ENCODE peak calls at places on chromosomes 11 and 22, in ten cellular contexts. One of them, this sample, is unnamed.

GRCh38 chr11:64744544-64745218 is 739 bp upstream of the RASGRP2 start:
- DNase-seq in caudate nucleus: no peak
- DNase-seq in activated T-cell treated with anti-CD3 and anti-CD28 coated beads for 1 hour: no peak
- DNase-seq in NCI-H146: no peak
- DNase-seq in WTC11: no peak
- DNase-seq in mesothelial cell of epicardium: no peak
- DNase-seq in activated CD4-positive, alpha-beta T cell treated with anti-CD3 and anti-CD28 coated beads for 48 hours: no peak
- DNase-seq in AG20443: no peak
- DNase-seq in heart left ventricle: peak
- DNase-seq in natural killer cell treated with Interleukin-12 subunit alpha and Interleukin-12 subunit beta and Interleukin-15 and Interleukin-18, amount 100 ng/mL, for 72 hours: no peak
- DNase-seq in this sample: no peak

GRCh38 chr11:1891831-1892115 is at the start of gene PRR33:
- DNase-seq in activated CD4-positive, alpha-beta T cell treated with anti-CD3 and anti-CD28 coated beads for 48 hours: no peak
- DNase-seq in mesothelial cell of epicardium: no peak
- DNase-seq in AG20443: no peak
- DNase-seq in WTC11: no peak
- DNase-seq in caudate nucleus: no peak
- DNase-seq in NCI-H146: no peak
- DNase-seq in heart left ventricle: no peak
- DNase-seq in activated T-cell treated with anti-CD3 and anti-CD28 coated beads for 1 hour: no peak
- DNase-seq in natural killer cell treated with Interleukin-12 subunit alpha and Interleukin-12 subunit beta and Interleukin-15 and Interleukin-18, amount 100 ng/mL, for 72 hours: no peak
- DNase-seq in this sample: no peak

GRCh38 chr11:38005597-38005996 is 1407.6 kb upstream of the RAG2 start:
- DNase-seq in AG20443: no peak
- DNase-seq in mesothelial cell of epicardium: no peak
- DNase-seq in activated CD4-positive, alpha-beta T cell treated with anti-CD3 and anti-CD28 coated beads for 48 hours: no peak
- DNase-seq in NCI-H146: no peak
- DNase-seq in caudate nucleus: no peak
- DNase-seq in heart left ventricle: no peak
- DNase-seq in WTC11: no peak
- DNase-seq in natural killer cell treated with Interleukin-12 subunit alpha and Interleukin-12 subunit beta and Interleukin-15 and Interleukin-18, amount 100 ng/mL, for 72 hours: no peak
- DNase-seq in activated T-cell treated with anti-CD3 and anti-CD28 coated beads for 1 hour: no peak
- DNase-seq in this sample: no peak

GRCh38 chr11:18802381-18803257 is 11.0 kb upstream of the PTPN5 start:
- DNase-seq in activated CD4-positive, alpha-beta T cell treated with anti-CD3 and anti-CD28 coated beads for 48 hours: peak
- DNase-seq in activated T-cell treated with anti-CD3 and anti-CD28 coated beads for 1 hour: peak
- DNase-seq in natural killer cell treated with Interleukin-12 subunit alpha and Interleukin-12 subunit beta and Interleukin-15 and Interleukin-18, amount 100 ng/mL, for 72 hours: no peak
- DNase-seq in mesothelial cell of epicardium: peak
- DNase-seq in caudate nucleus: peak
- DNase-seq in heart left ventricle: peak
- DNase-seq in WTC11: peak
- DNase-seq in AG20443: peak
- DNase-seq in NCI-H146: peak
- DNase-seq in this sample: peak

GRCh38 chr11:68890490-68891231 is 13.0 kb downstream of the MRPL21 start:
- DNase-seq in natural killer cell treated with Interleukin-12 subunit alpha and Interleukin-12 subunit beta and Interleukin-15 and Interleukin-18, amount 100 ng/mL, for 72 hours: no peak
- DNase-seq in heart left ventricle: peak
- DNase-seq in mesothelial cell of epicardium: no peak
- DNase-seq in activated T-cell treated with anti-CD3 and anti-CD28 coated beads for 1 hour: no peak
- DNase-seq in caudate nucleus: no peak
- DNase-seq in AG20443: peak
- DNase-seq in activated CD4-positive, alpha-beta T cell treated with anti-CD3 and anti-CD28 coated beads for 48 hours: no peak
- DNase-seq in WTC11: no peak
- DNase-seq in NCI-H146: no peak
- DNase-seq in this sample: no peak

GRCh38 chr22:19645905-19646304 is 68.4 kb upstream of the SEPTIN5 start:
- DNase-seq in AG20443: no peak
- DNase-seq in WTC11: no peak
- DNase-seq in mesothelial cell of epicardium: no peak
- DNase-seq in NCI-H146: no peak
- DNase-seq in caudate nucleus: no peak
- DNase-seq in heart left ventricle: no peak
- DNase-seq in activated T-cell treated with anti-CD3 and anti-CD28 coated beads for 1 hour: no peak
- DNase-seq in natural killer cell treated with Interleukin-12 subunit alpha and Interleukin-12 subunit beta and Interleukin-15 and Interleukin-18, amount 100 ng/mL, for 72 hours: no peak
- DNase-seq in activated CD4-positive, alpha-beta T cell treated with anti-CD3 and anti-CD28 coated beads for 48 hours: no peak
- DNase-seq in this sample: no peak

GRCh38 chr11:107916671-107917241 is 11.5 kb upstream of the RAB39A start:
- DNase-seq in AG20443: peak
- DNase-seq in natural killer cell treated with Interleukin-12 subunit alpha and Interleukin-12 subunit beta and Interleukin-15 and Interleukin-18, amount 100 ng/mL, for 72 hours: peak
- DNase-seq in activated T-cell treated with anti-CD3 and anti-CD28 coated beads for 1 hour: peak
- DNase-seq in NCI-H146: peak
- DNase-seq in mesothelial cell of epicardium: no peak
- DNase-seq in activated CD4-positive, alpha-beta T cell treated with anti-CD3 and anti-CD28 coated beads for 48 hours: peak
- DNase-seq in heart left ventricle: no peak
- DNase-seq in caudate nucleus: no peak
- DNase-seq in WTC11: peak
- DNase-seq in this sample: peak

GRCh38 chr11:35549787-35550186 is 24.4 kb upstream of the PAMR1 start:
- DNase-seq in mesothelial cell of epicardium: no peak
- DNase-seq in heart left ventricle: no peak
- DNase-seq in activated T-cell treated with anti-CD3 and anti-CD28 coated beads for 1 hour: no peak
- DNase-seq in WTC11: no peak
- DNase-seq in NCI-H146: no peak
- DNase-seq in caudate nucleus: no peak
- DNase-seq in AG20443: peak
- DNase-seq in natural killer cell treated with Interleukin-12 subunit alpha and Interleukin-12 subunit beta and Interleukin-15 and Interleukin-18, amount 100 ng/mL, for 72 hours: no peak
- DNase-seq in activated CD4-positive, alpha-beta T cell treated with anti-CD3 and anti-CD28 coated beads for 48 hours: no peak
- DNase-seq in this sample: no peak

GRCh38 chr22:24188705-24189248 is 7.5 kb downstream of the SUSD2 start:
- DNase-seq in activated CD4-positive, alpha-beta T cell treated with anti-CD3 and anti-CD28 coated beads for 48 hours: no peak
- DNase-seq in NCI-H146: no peak
- DNase-seq in heart left ventricle: no peak
- DNase-seq in natural killer cell treated with Interleukin-12 subunit alpha and Interleukin-12 subunit beta and Interleukin-15 and Interleukin-18, amount 100 ng/mL, for 72 hours: no peak
- DNase-seq in WTC11: no peak
- DNase-seq in mesothelial cell of epicardium: no peak
- DNase-seq in activated T-cell treated with anti-CD3 and anti-CD28 coated beads for 1 hour: no peak
- DNase-seq in caudate nucleus: no peak
- DNase-seq in AG20443: no peak
- DNase-seq in this sample: no peak

GRCh38 chr22:27879923-27880322 is 39.1 kb downstream of the PITPNB start:
- DNase-seq in activated CD4-positive, alpha-beta T cell treated with anti-CD3 and anti-CD28 coated beads for 48 hours: peak
- DNase-seq in natural killer cell treated with Interleukin-12 subunit alpha and Interleukin-12 subunit beta and Interleukin-15 and Interleukin-18, amount 100 ng/mL, for 72 hours: no peak
- DNase-seq in caudate nucleus: no peak
- DNase-seq in AG20443: peak
- DNase-seq in mesothelial cell of epicardium: no peak
- DNase-seq in activated T-cell treated with anti-CD3 and anti-CD28 coated beads for 1 hour: no peak
- DNase-seq in WTC11: no peak
- DNase-seq in NCI-H146: peak
- DNase-seq in heart left ventricle: no peak
- DNase-seq in this sample: no peak

GRCh38 chr22:47561115-47561675 is 798.7 kb downstream of the TBC1D22A start:
- DNase-seq in mesothelial cell of epicardium: no peak
- DNase-seq in activated T-cell treated with anti-CD3 and anti-CD28 coated beads for 1 hour: no peak
- DNase-seq in activated CD4-positive, alpha-beta T cell treated with anti-CD3 and anti-CD28 coated beads for 48 hours: no peak
- DNase-seq in caudate nucleus: no peak
- DNase-seq in heart left ventricle: no peak
- DNase-seq in NCI-H146: no peak
- DNase-seq in AG20443: no peak
- DNase-seq in natural killer cell treated with Interleukin-12 subunit alpha and Interleukin-12 subunit beta and Interleukin-15 and Interleukin-18, amount 100 ng/mL, for 72 hours: no peak
- DNase-seq in WTC11: no peak
- DNase-seq in this sample: no peak

GRCh38 chr11:23856654-23857053 is 640.2 kb upstream of the LUZP2 start:
- DNase-seq in activated T-cell treated with anti-CD3 and anti-CD28 coated beads for 1 hour: no peak
- DNase-seq in caudate nucleus: no peak
- DNase-seq in AG20443: no peak
- DNase-seq in NCI-H146: no peak
- DNase-seq in natural killer cell treated with Interleukin-12 subunit alpha and Interleukin-12 subunit beta and Interleukin-15 and Interleukin-18, amount 100 ng/mL, for 72 hours: no peak
- DNase-seq in WTC11: no peak
- DNase-seq in activated CD4-positive, alpha-beta T cell treated with anti-CD3 and anti-CD28 coated beads for 48 hours: no peak
- DNase-seq in mesothelial cell of epicardium: no peak
- DNase-seq in heart left ventricle: no peak
- DNase-seq in this sample: no peak

GRCh38 chr11:82797595-82797971 is 63.9 kb upstream of the FAM181B start:
- DNase-seq in heart left ventricle: no peak
- DNase-seq in activated T-cell treated with anti-CD3 and anti-CD28 coated beads for 1 hour: no peak
- DNase-seq in natural killer cell treated with Interleukin-12 subunit alpha and Interleukin-12 subunit beta and Interleukin-15 and Interleukin-18, amount 100 ng/mL, for 72 hours: no peak
- DNase-seq in mesothelial cell of epicardium: no peak
- DNase-seq in caudate nucleus: no peak
- DNase-seq in activated CD4-positive, alpha-beta T cell treated with anti-CD3 and anti-CD28 coated beads for 48 hours: no peak
- DNase-seq in NCI-H146: no peak
- DNase-seq in WTC11: no peak
- DNase-seq in AG20443: no peak
- DNase-seq in this sample: no peak

GRCh38 chr11:18696638-18697225 is 1.8 kb upstream of the TMEM86A start:
- DNase-seq in natural killer cell treated with Interleukin-12 subunit alpha and Interleukin-12 subunit beta and Interleukin-15 and Interleukin-18, amount 100 ng/mL, for 72 hours: no peak
- DNase-seq in heart left ventricle: no peak
- DNase-seq in activated CD4-positive, alpha-beta T cell treated with anti-CD3 and anti-CD28 coated beads for 48 hours: no peak
- DNase-seq in AG20443: peak
- DNase-seq in NCI-H146: no peak
- DNase-seq in caudate nucleus: no peak
- DNase-seq in activated T-cell treated with anti-CD3 and anti-CD28 coated beads for 1 hour: no peak
- DNase-seq in mesothelial cell of epicardium: no peak
- DNase-seq in WTC11: no peak
- DNase-seq in this sample: no peak

GRCh38 chr11:130449246-130449990 is 973 bp downstream of the ADAMTS15 start:
- DNase-seq in natural killer cell treated with Interleukin-12 subunit alpha and Interleukin-12 subunit beta and Interleukin-15 and Interleukin-18, amount 100 ng/mL, for 72 hours: no peak
- DNase-seq in mesothelial cell of epicardium: no peak
- DNase-seq in AG20443: peak
- DNase-seq in activated T-cell treated with anti-CD3 and anti-CD28 coated beads for 1 hour: no peak
- DNase-seq in caudate nucleus: no peak
- DNase-seq in activated CD4-positive, alpha-beta T cell treated with anti-CD3 and anti-CD28 coated beads for 48 hours: no peak
- DNase-seq in NCI-H146: no peak
- DNase-seq in WTC11: peak
- DNase-seq in heart left ventricle: no peak
- DNase-seq in this sample: no peak

GRCh38 chr22:48748860-48749554 is 1078.7 kb downstream of the BRD1 start:
- DNase-seq in NCI-H146: no peak
- DNase-seq in caudate nucleus: no peak
- DNase-seq in activated T-cell treated with anti-CD3 and anti-CD28 coated beads for 1 hour: no peak
- DNase-seq in WTC11: no peak
- DNase-seq in activated CD4-positive, alpha-beta T cell treated with anti-CD3 and anti-CD28 coated beads for 48 hours: no peak
- DNase-seq in mesothelial cell of epicardium: no peak
- DNase-seq in natural killer cell treated with Interleukin-12 subunit alpha and Interleukin-12 subunit beta and Interleukin-15 and Interleukin-18, amount 100 ng/mL, for 72 hours: no peak
- DNase-seq in AG20443: no peak
- DNase-seq in heart left ventricle: no peak
- DNase-seq in this sample: no peak

GRCh38 chr22:21568207-21569075 is 927 bp downstream of the UBE2L3 start:
- DNase-seq in activated CD4-positive, alpha-beta T cell treated with anti-CD3 and anti-CD28 coated beads for 48 hours: peak
- DNase-seq in mesothelial cell of epicardium: no peak
- DNase-seq in activated T-cell treated with anti-CD3 and anti-CD28 coated beads for 1 hour: peak
- DNase-seq in NCI-H146: no peak
- DNase-seq in heart left ventricle: peak
- DNase-seq in AG20443: peak
- DNase-seq in caudate nucleus: no peak
- DNase-seq in WTC11: no peak
- DNase-seq in natural killer cell treated with Interleukin-12 subunit alpha and Interleukin-12 subunit beta and Interleukin-15 and Interleukin-18, amount 100 ng/mL, for 72 hours: peak
- DNase-seq in this sample: no peak

GRCh38 chr22:43951966-43952365 is 3.3 kb upstream of the SAMM50 start:
- DNase-seq in heart left ventricle: no peak
- DNase-seq in AG20443: no peak
- DNase-seq in WTC11: no peak
- DNase-seq in NCI-H146: no peak
- DNase-seq in activated T-cell treated with anti-CD3 and anti-CD28 coated beads for 1 hour: no peak
- DNase-seq in caudate nucleus: no peak
- DNase-seq in activated CD4-positive, alpha-beta T cell treated with anti-CD3 and anti-CD28 coated beads for 48 hours: no peak
- DNase-seq in natural killer cell treated with Interleukin-12 subunit alpha and Interleukin-12 subunit beta and Interleukin-15 and Interleukin-18, amount 100 ng/mL, for 72 hours: no peak
- DNase-seq in mesothelial cell of epicardium: no peak
- DNase-seq in this sample: no peak

GRCh38 chr11:126485021-126485781 is 129.7 kb downstream of the ST3GAL4 start:
- DNase-seq in mesothelial cell of epicardium: no peak
- DNase-seq in heart left ventricle: no peak
- DNase-seq in AG20443: peak
- DNase-seq in WTC11: peak
- DNase-seq in NCI-H146: no peak
- DNase-seq in activated T-cell treated with anti-CD3 and anti-CD28 coated beads for 1 hour: no peak
- DNase-seq in caudate nucleus: no peak
- DNase-seq in natural killer cell treated with Interleukin-12 subunit alpha and Interleukin-12 subunit beta and Interleukin-15 and Interleukin-18, amount 100 ng/mL, for 72 hours: no peak
- DNase-seq in activated CD4-positive, alpha-beta T cell treated with anti-CD3 and anti-CD28 coated beads for 48 hours: no peak
- DNase-seq in this sample: no peak

GRCh38 chr11:67120881-67121710 is 2.0 kb downstream of the KDM2A start:
- DNase-seq in NCI-H146: no peak
- DNase-seq in activated T-cell treated with anti-CD3 and anti-CD28 coated beads for 1 hour: no peak
- DNase-seq in AG20443: no peak
- DNase-seq in mesothelial cell of epicardium: no peak
- DNase-seq in activated CD4-positive, alpha-beta T cell treated with anti-CD3 and anti-CD28 coated beads for 48 hours: peak
- DNase-seq in natural killer cell treated with Interleukin-12 subunit alpha and Interleukin-12 subunit beta and Interleukin-15 and Interleukin-18, amount 100 ng/mL, for 72 hours: no peak
- DNase-seq in heart left ventricle: peak
- DNase-seq in WTC11: no peak
- DNase-seq in caudate nucleus: no peak
- DNase-seq in this sample: peak

GRCh38 chr22:36267058-36267457 is 14.1 kb downstream of the APOL1 start:
- DNase-seq in AG20443: no peak
- DNase-seq in NCI-H146: no peak
- DNase-seq in activated CD4-positive, alpha-beta T cell treated with anti-CD3 and anti-CD28 coated beads for 48 hours: no peak
- DNase-seq in heart left ventricle: no peak
- DNase-seq in natural killer cell treated with Interleukin-12 subunit alpha and Interleukin-12 subunit beta and Interleukin-15 and Interleukin-18, amount 100 ng/mL, for 72 hours: no peak
- DNase-seq in WTC11: no peak
- DNase-seq in caudate nucleus: no peak
- DNase-seq in activated T-cell treated with anti-CD3 and anti-CD28 coated beads for 1 hour: no peak
- DNase-seq in mesothelial cell of epicardium: no peak
- DNase-seq in this sample: no peak

GRCh38 chr11:34454308-34455032 is 15.7 kb downstream of the CAT start:
- DNase-seq in activated CD4-positive, alpha-beta T cell treated with anti-CD3 and anti-CD28 coated beads for 48 hours: no peak
- DNase-seq in NCI-H146: no peak
- DNase-seq in mesothelial cell of epicardium: no peak
- DNase-seq in AG20443: no peak
- DNase-seq in activated T-cell treated with anti-CD3 and anti-CD28 coated beads for 1 hour: no peak
- DNase-seq in caudate nucleus: no peak
- DNase-seq in WTC11: no peak
- DNase-seq in natural killer cell treated with Interleukin-12 subunit alpha and Interleukin-12 subunit beta and Interleukin-15 and Interleukin-18, amount 100 ng/mL, for 72 hours: no peak
- DNase-seq in heart left ventricle: no peak
- DNase-seq in this sample: no peak

This sample was measured in Panc1.